ENCODE peak calls at places on chromosome 7, in four cellular contexts. V, H, Z and I are unnamed samples.

GRCh38 chr7:94893661-94894060 is 13.7 kb upstream of the PPP1R9A start:
- DNase-seq in Z (no peak), H (no peak), V (no peak), I (no peak)

GRCh38 chr7:154859747-154860620 is 142.9 kb downstream of the PAXIP1 start:
- DNase-seq in V (no peak), H (no peak), Z (peak), I (no peak)

GRCh38 chr7:91083855-91084644 is 180.2 kb upstream of the FZD1 start:
- DNase-seq in V (no peak), Z (no peak), H (no peak), I (no peak)

GRCh38 chr7:33262476-33262875 is 133.1 kb downstream of the BBS9 start:
- DNase-seq in V (no peak), H (no peak), Z (no peak), I (no peak)

GRCh38 chr7:42174391-42174848 is 62.6 kb downstream of the GLI3 start:
- DNase-seq in Z (no peak), V (no peak), H (no peak), I (no peak)

GRCh38 chr7:149422914-149423285 is 38.0 kb downstream of the ZNF777 start:
- DNase-seq in V (no peak), H (no peak), Z (no peak), I (no peak)

GRCh38 chr7:134189559-134189958 is 62.4 kb downstream of the LRGUK start:
- DNase-seq in Z (no peak), H (no peak), V (no peak), I (no peak)

GRCh38 chr7:143487566-143487965 is 9.9 kb downstream of the TAS2R41 start:
- DNase-seq in V (peak), H (no peak), Z (no peak), I (no peak)

GRCh38 chr7:43649755-43650274 is 66.9 kb downstream of the STK17A start:
- DNase-seq in H (peak), Z (no peak), V (no peak), I (no peak)

GRCh38 chr7:47783456-47784240 is 164.6 kb downstream of the PKD1L1 start:
- DNase-seq in V (peak), H (no peak), Z (no peak), I (no peak)

GRCh38 chr7:16465469-16466086 is at the start of gene SOSTDC1:
- DNase-seq in Z (peak), V (no peak), H (no peak), I (no peak)

GRCh38 chr7:55067748-55068147 is 48.9 kb downstream of the EGFR start:
- DNase-seq in H (no peak), V (no peak), Z (no peak), I (no peak)

GRCh38 chr7:2959828-2960599 is 83.7 kb downstream of the CARD11 start:
- DNase-seq in V (no peak), Z (peak), H (no peak), I (no peak)

GRCh38 chr7:156095908-156096539 is 283.8 kb upstream of the SHH start:
- DNase-seq in H (no peak), Z (no peak), V (no peak), I (no peak)

GRCh38 chr7:44489955-44490350 is 505 bp downstream of the NUDCD3 start:
- DNase-seq in H (no peak), Z (peak), V (no peak), I (no peak)

GRCh38 chr7:32879460-32879859 is 12.1 kb downstream of the KBTBD2 start:
- DNase-seq in Z (peak), H (no peak), V (no peak), I (no peak)

GRCh38 chr7:99141756-99142726 is 1.9 kb downstream of the SMURF1 start:
- DNase-seq in Z (peak), V (peak), H (no peak), I (peak)

GRCh38 chr7:127751062-127751722 is 99.2 kb downstream of the SND1 start:
- DNase-seq in V (no peak), H (no peak), Z (no peak), I (no peak)

GRCh38 chr7:17769918-17770317 is 170.4 kb downstream of the SNX13 start:
- DNase-seq in V (peak), H (no peak), Z (peak), I (peak)

GRCh38 chr7:50404392-50404791 is 45.8 kb downstream of the FIGNL1 start:
- DNase-seq in V (no peak), H (no peak), Z (peak), I (no peak)

GRCh38 chr7:149237502-149237901 is 1.9 kb upstream of the ZNF212 start:
- DNase-seq in Z (no peak), V (no peak), H (no peak), I (no peak)

DNA sequence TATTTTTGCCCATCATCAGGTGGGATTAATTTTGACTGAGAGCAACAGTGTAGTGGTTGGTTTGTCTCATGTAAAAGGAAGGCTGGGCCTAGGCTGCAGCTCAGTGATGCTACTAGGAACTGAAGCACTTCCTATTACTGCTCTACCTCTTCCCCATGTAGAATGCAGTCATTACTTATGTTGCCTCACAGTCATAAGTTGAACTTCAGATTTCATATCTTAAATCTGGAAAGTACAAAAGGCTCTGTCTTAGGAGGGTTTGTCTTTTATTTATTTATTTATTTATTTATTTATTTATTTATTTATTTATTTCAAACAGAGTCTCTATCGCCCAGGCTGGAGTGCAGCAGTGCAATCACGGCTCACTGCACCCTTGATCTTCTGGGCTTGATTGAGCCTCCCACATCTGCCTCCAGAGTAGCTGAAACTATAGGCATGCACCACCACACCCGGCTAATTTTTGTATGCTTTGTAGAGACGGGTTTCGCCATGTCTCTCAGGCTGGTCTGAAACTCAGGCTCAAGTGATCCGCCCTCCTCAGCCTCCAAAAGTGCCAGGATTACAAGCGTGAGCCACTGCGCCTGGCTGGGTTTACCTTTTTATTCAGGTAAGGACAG is 721.7 kb upstream of the GALNT17 start:
- DNase-seq in H (no peak), V (no peak), Z (no peak), I (no peak)
- TF ChIP-seq CBX5 in H (no peak), V (no peak), Z (no peak), I (no peak)

DNA sequence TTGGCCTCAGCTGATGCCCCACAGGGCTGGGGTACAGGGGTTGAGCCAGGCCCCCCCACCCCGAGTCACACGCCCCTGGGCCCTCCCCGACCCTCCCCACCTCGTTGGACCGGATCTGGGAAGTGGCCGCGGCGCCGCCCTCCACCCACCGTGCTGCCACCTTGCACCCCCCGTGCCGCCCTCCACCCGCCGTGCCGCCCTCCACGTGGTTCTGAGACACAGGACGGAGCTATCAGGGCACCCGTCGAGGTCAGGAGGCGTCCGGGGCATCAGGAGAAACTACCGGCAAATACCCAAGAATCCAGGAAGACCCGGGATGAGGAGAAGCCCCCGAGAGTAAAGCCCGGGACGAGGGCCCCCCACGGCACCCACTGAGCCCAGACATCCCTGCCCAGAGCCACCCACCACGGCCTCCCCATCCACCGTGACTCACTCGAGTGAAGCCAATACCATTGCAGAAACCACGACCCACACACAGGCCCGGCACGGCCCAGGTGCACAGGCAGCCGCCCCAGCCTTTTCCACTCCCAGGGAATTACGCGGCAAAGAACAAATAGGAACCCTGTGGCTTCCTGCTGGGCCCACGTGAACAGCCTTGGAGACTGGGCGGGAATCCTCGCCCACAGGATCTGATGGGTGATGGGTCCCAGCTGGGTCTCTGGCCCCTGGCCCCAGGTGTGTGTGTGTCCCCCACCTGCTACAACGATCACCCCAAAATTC is 34.0 kb downstream of the ADAP1 start:
- DNase-seq in V (no peak), Z (no peak), H (no peak), I (no peak)
- TF ChIP-seq JUND in V (no peak), Z (no peak), H (no peak), I (no peak)

DNA sequence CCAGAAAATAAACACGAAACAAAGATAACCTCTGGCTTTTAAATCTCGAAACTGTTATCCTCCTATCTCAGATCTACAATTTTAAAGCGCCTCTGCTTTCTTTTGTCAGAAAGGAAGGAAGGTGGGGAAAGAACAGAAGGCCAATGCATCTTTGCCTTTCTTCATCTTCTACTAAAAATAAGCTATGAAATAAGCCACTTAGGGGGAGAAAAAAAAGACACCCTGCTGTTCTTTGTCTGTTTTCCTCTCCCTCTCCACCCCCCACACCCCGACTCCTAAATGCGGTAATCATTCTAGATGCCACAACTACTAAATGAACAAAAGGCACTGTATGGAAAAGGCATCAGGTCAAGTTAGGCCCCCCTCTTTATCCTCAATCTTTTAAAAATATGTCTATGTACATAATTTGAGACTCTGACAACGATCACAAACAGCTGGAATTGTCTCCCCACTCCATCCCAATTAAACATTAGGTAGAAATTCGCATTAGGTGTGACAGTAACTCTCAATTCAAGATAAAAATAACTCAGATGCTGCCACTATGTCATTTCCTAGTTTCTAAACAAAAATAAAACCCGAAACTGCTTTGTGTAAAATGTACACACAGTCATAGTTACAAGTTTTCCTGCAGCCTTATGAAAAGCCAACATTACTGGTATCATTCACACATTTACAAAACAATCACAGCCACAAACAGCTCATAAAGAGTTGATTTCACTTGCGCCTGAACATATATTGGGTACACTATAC is 2.4 kb downstream of the UBE2H start:
- DNase-seq in H (peak), V (no peak), Z (no peak), I (no peak)
- TF ChIP-seq CBX5 in H (no peak), V (no peak), Z (no peak), I (no peak)

GRCh38 chr7:19984231-19984632 is 210.8 kb upstream of the TMEM196 start:
- DNase-seq in V (no peak), Z (peak), H (no peak), I (no peak)

GRCh38 chr7:19991936-19992335 is 218.5 kb upstream of the TMEM196 start:
- DNase-seq in Z (no peak), H (no peak), V (no peak), I (no peak)

GRCh38 chr7:19988860-19989259 is 215.4 kb upstream of the TMEM196 start:
- DNase-seq in Z (no peak), H (no peak), V (no peak), I (no peak)

GRCh38 chr7:19989906-19990305 is 216.5 kb upstream of the TMEM196 start:
- DNase-seq in Z (no peak), H (no peak), V (no peak), I (no peak)
- TF ChIP-seq JUND in Z (no peak), H (no peak), V (no peak), I (no peak)

GRCh38 chr7:39810204-39810642 is 139.8 kb upstream of the CDK13 start:
- DNase-seq in Z (peak), V (no peak), H (no peak), I (no peak)

GRCh38 chr7:39816462-39817065 is 133.5 kb upstream of the CDK13 start:
- DNase-seq in H (no peak), Z (no peak), V (no peak), I (no peak)

GRCh38 chr7:39811161-39811614 is 138.9 kb upstream of the CDK13 start:
- DNase-seq in Z (peak), H (no peak), V (no peak), I (no peak)

GRCh38 chr7:39810710-39811109 is 139.3 kb upstream of the CDK13 start:
- DNase-seq in V (no peak), Z (no peak), H (no peak), I (no peak)
- TF ChIP-seq CBX5 in V (no peak), Z (no peak), H (no peak), I (no peak)

GRCh38 chr7:36690514-36691187 is 33.6 kb downstream of the AOAH start:
- DNase-seq in H (no peak), V (no peak), Z (no peak), I (no peak)
- TF ChIP-seq JUND in H (no peak), V (no peak), Z (no peak), I (no peak)

GRCh38 chr7:30162622-30163124 is 27.9 kb downstream of the MTURN start:
- DNase-seq in V (peak), Z (no peak), H (no peak), I (no peak)
- TF ChIP-seq CBX5 in V (no peak), Z (no peak), H (no peak), I (no peak)

GRCh38 chr7:142385528-142386340 is 127.9 kb upstream of the PRSS58 start:
- DNase-seq in V (peak), Z (peak), H (peak), I (no peak)
- TF ChIP-seq JUND in V (no peak), Z (peak), H (no peak), I (peak)